ENCODE peak calls at places on chromosomes 11 and 22, in four cellular contexts. P, O, Y and L are unnamed samples.

GRCh38 chr11:16889905-16890304 is 124.3 kb downstream of the PLEKHA7 start:
- DNase-seq in P (no peak), O (no peak), Y (no peak), L (no peak)

GRCh38 chr11:6655790-6656580 is at the start of gene DCHS1:
- DNase-seq in P (no peak), O (no peak), Y (peak; percentile 83), L (no peak)

GRCh38 chr22:38452373-38453064 is 2.5 kb downstream of the KCNJ4 start:
- DNase-seq in P (peak; percentile 26), O (no peak), Y (no peak), L (no peak)

GRCh38 chr11:17714356-17714854 is 5.0 kb upstream of the MYOD1 start:
- DNase-seq in P (no peak), O (no peak), Y (no peak), L (no peak)

GRCh38 chr22:25950101-25950500 is 208.1 kb downstream of the MYO18B start:
- DNase-seq in P (no peak), O (peak; percentile 43), Y (no peak), L (no peak)

GRCh38 chr22:22348127-22348814 is 103.7 kb downstream of the VPREB1 start:
- DNase-seq in P (no peak), O (no peak), Y (no peak), L (peak; percentile 7)

GRCh38 chr11:15629690-15630321 is 515.1 kb downstream of the INSC start:
- DNase-seq in P (no peak), O (no peak), Y (no peak), L (no peak)

GRCh38 chr11:76667856-76668255 is 2.7 kb downstream of the LRRC32 start:
- DNase-seq in P (no peak), O (no peak), Y (no peak), L (no peak)

GRCh38 chr22:45502215-45503070 is at the start of gene FBLN1:
- DNase-seq in P (no peak), O (no peak), Y (peak; percentile 43), L (peak; percentile 42)

GRCh38 chr22:33204408-33204807 is 146.2 kb upstream of the SYN3 start:
- DNase-seq in P (no peak), O (no peak), Y (no peak), L (no peak)

GRCh38 chr11:17387280-17387679 is 1.2 kb downstream of the KCNJ11 start:
- DNase-seq in P (no peak), O (no peak), Y (no peak), L (no peak)

GRCh38 chr11:61505640-61506155 is 2.9 kb upstream of the LRRC10B start:
- DNase-seq in P (no peak), O (no peak), Y (no peak), L (no peak)

GRCh38 chr22:35685731-35686130 is 31.9 kb upstream of the APOL5 start:
- DNase-seq in P (peak; percentile 50), O (no peak), Y (no peak), L (no peak)

GRCh38 chr11:65305501-65306268 is 9.0 kb upstream of the CDC42EP2 start:
- DNase-seq in P (peak; percentile 90), O (no peak), Y (no peak), L (no peak)

GRCh38 chr22:31130873-31131272 is 8.1 kb downstream of the INPP5J start:
- DNase-seq in P (no peak), O (no peak), Y (no peak), L (no peak)

GRCh38 chr11:92383430-92383829 is 158.8 kb downstream of the FAT3 start:
- DNase-seq in P (peak; percentile 54), O (no peak), Y (no peak), L (peak; percentile 31)

GRCh38 chr11:71418643-71419042 is 29.6 kb downstream of the DHCR7 start:
- DNase-seq in P (no peak), O (peak; percentile 55), Y (no peak), L (no peak)

GRCh38 chr11:67507891-67508485 is at the start of gene CDK2AP2:
- DNase-seq in P (peak; percentile 100), O (peak; percentile 99), Y (peak; percentile 97), L (peak; percentile 97)

GRCh38 chr22:48345631-48346030 is 1482.0 kb downstream of the BRD1 start:
- DNase-seq in P (no peak), O (no peak), Y (no peak), L (no peak)

GRCh38 chr11:99693941-99694492 is 673.3 kb downstream of the CNTN5 start:
- DNase-seq in P (peak; percentile 94), O (no peak), Y (no peak), L (peak; percentile 80)

GRCh38 chr11:120259988-120260565 is 20.1 kb downstream of the POU2F3 start:
- DNase-seq in P (no peak), O (no peak), Y (no peak), L (no peak)

GRCh38 chr11:125935629-125936199 is 10.1 kb upstream of the VSIG10L2 start:
- DNase-seq in P (no peak), O (no peak), Y (no peak), L (no peak)

GRCh38 chr11:59429924-59430516 is 3.8 kb upstream of the OR5A2 start:
- DNase-seq in P (peak; percentile 45), O (peak; percentile 61), Y (peak; percentile 68), L (peak; percentile 50)

GRCh38 chr22:35470903-35471321 is 69.7 kb upstream of the RASD2 start:
- DNase-seq in P (peak; percentile 33), O (no peak), Y (peak; percentile 47), L (peak; percentile 52)

GRCh38 chr22:23223566-23224317 is 43.4 kb downstream of the BCR start:
- DNase-seq in P (no peak), O (no peak), Y (no peak), L (no peak)

GRCh38 chr22:43152355-43153071 is 1.2 kb downstream of the TSPO start:
- DNase-seq in P (peak; percentile 22), O (no peak), Y (no peak), L (no peak)

GRCh38 chr11:96242971-96243647 is 99.9 kb downstream of the MAML2 start:
- DNase-seq in P (peak; percentile 98), O (peak; percentile 86), Y (peak; percentile 92), L (peak; percentile 96)
- TF ChIP-seq POLR2A in P (no peak), O (peak; percentile 73), Y (peak; percentile 81), L (no peak)

GRCh38 chr11:10793470-10794255 is 15.1 kb downstream of the EIF4G2 start:
- DNase-seq in P (no peak), O (no peak), Y (no peak), L (no peak)

GRCh38 chr11:10798330-10798980 is 10.3 kb downstream of the EIF4G2 start:
- DNase-seq in P (no peak), O (no peak), Y (no peak), L (no peak)

GRCh38 chr11:10797561-10797960 is 11.2 kb downstream of the EIF4G2 start:
- DNase-seq in P (no peak), O (no peak), Y (no peak), L (no peak)

GRCh38 chr11:10796191-10796590 is 12.5 kb downstream of the EIF4G2 start:
- DNase-seq in P (no peak), O (no peak), Y (no peak), L (no peak)

GRCh38 chr11:10792385-10793068 is 16.2 kb downstream of the EIF4G2 start:
- DNase-seq in P (peak; percentile 62), O (peak; percentile 19), Y (peak; percentile 92), L (peak; percentile 86)
- TF ChIP-seq ELK1 in P (no peak), O (no peak), Y (no peak), L (no peak)

GRCh38 chr22:50577987-50578775 is at the start of gene CPT1B:
- DNase-seq in P (peak; percentile 26), O (no peak), Y (peak; percentile 28), L (no peak)
- TF ChIP-seq POLR2A in P (no peak), O (no peak), Y (no peak), L (no peak)

GRCh38 chr22:49934891-49935557 is 16.6 kb downstream of the CRELD2 start:
- DNase-seq in P (peak; percentile 39), O (no peak), Y (peak; percentile 78), L (no peak)
- TF ChIP-seq ELK1 in P (no peak), O (no peak), Y (no peak), L (no peak)

GRCh38 chr22:41092847-41093371 is 517 bp downstream of the EP300 start:
- DNase-seq in P (peak; percentile 20), O (no peak), Y (no peak), L (peak; percentile 22)

GRCh38 chr22:41091139-41092022 is 1.0 kb upstream of the EP300 start:
- DNase-seq in P (peak; percentile 98), O (peak; percentile 92), Y (peak; percentile 94), L (peak; percentile 91)

GRCh38 chr22:41096391-41096790 is 4.0 kb downstream of the EP300 start:
- DNase-seq in P (no peak), O (no peak), Y (no peak), L (no peak)

GRCh38 chr22:41094036-41094435 is 1.6 kb downstream of the EP300 start:
- DNase-seq in P (peak; percentile 40), O (no peak), Y (no peak), L (peak; percentile 21)

GRCh38 chr22:41092023-41092817 is at the start of gene EP300:
- DNase-seq in P (peak; percentile 68), O (no peak), Y (peak; percentile 72), L (peak; percentile 88)
- TF ChIP-seq POLR2A in P (peak; percentile 59), O (peak; percentile 77), Y (peak; percentile 58), L (no peak)

GRCh38 chr11:33133761-33134160 is 27.5 kb downstream of the CSTF3 start:
- DNase-seq in P (no peak), O (no peak), Y (no peak), L (no peak)

GRCh38 chr11:33132510-33132909 is 28.8 kb downstream of the CSTF3 start:
- DNase-seq in P (no peak), O (no peak), Y (no peak), L (no peak)

GRCh38 chr11:33135768-33136443 is 25.4 kb downstream of the CSTF3 start:
- DNase-seq in P (no peak), O (no peak), Y (no peak), L (no peak)

DNA sequence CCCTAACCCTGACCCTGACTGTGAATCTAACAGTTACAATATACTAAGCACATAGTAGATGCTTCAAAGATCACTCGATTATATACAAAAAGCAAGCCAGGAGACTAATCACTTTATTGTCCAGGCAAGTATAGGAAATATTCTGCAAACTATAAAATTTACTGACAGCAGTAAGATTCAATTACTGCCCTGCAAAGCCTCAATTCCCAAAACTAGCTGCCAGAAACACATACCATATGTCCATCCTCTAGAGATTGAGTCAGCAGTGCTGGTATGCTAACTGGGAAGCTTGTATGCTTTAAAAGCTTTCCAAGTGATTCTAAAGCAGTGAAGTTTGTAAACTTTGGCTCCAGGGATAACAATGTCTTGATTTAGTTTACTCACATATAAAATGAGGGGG is 26.1 kb downstream of the CSTF3 start:
- DNase-seq in P (peak; percentile 85), O (no peak), Y (no peak), L (no peak)
- TF ChIP-seq ELK1 in P (no peak), O (no peak), Y (no peak), L (no peak)

GRCh38 chr22:17832665-17833064 is 58.4 kb upstream of the BID start:
- DNase-seq in P (no peak), O (no peak), Y (no peak), L (no peak)
- TF ChIP-seq POLR2A in P (no peak), O (no peak), Y (no peak), L (no peak)

DNA sequence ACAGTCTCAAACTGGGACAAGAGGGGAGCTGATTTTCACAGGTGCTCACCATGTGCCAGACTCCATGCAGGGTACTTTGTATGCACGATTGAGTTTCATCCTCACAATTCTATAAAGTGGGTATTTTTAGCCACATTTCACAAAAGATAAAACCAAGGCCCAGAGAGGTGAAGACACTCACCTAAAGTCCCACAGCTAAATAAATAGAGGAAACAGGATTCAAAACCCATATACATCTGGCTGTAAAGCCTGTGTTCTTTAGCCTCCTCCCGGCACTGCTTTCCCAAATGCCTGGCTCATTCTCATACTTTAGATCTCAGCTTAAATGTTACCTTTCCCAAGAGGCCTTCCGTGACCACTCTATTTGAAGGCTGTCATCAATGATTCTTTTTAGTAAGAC is 13.2 kb upstream of the KCTD14 start:
- DNase-seq in P (no peak), O (no peak), Y (no peak), L (no peak)
- TF ChIP-seq ELK1 in P (no peak), O (no peak), Y (no peak), L (no peak)